ENCODE peak calls at places on chromosome 14, in five cellular contexts. J is neuronal stem cell, N is H9, G is IMR-90, M is mesendoderm. X is an unnamed sample.

GRCh38 chr14:57402173-57402852 is 11.9 kb downstream of the NAA30 start:
- DNase-seq in G (no peak), M (no peak), J (no peak), N (no peak), X (no peak)

GRCh38 chr14:73754911-73755360 is 40.8 kb upstream of the PNMA1 start:
- DNase-seq in J (no peak), M (no peak), N (peak), G (peak), X (no peak)

GRCh38 chr14:63394856-63395255 is 76.1 kb upstream of the GPHB5 start:
- DNase-seq in M (no peak), J (no peak), N (no peak), G (peak), X (peak)

GRCh38 chr14:59294662-59294992 is 106.2 kb downstream of the DAAM1 start:
- DNase-seq in G (peak), J (no peak), N (no peak), M (no peak), X (no peak)

GRCh38 chr14:90616313-90616712 is 199.9 kb downstream of the TTC7B start:
- DNase-seq in N (no peak), M (no peak), G (no peak), J (no peak), X (no peak)

GRCh38 chr14:103594265-103594664 is 31.5 kb downstream of the COA8 start:
- DNase-seq in M (peak), G (peak), J (peak), N (peak), X (peak)

GRCh38 chr14:85576161-85576560 is 46.2 kb downstream of the FLRT2 start:
- DNase-seq in N (no peak), J (no peak), M (no peak), G (peak), X (no peak)

GRCh38 chr14:64040044-64040443 is 187.2 kb downstream of the SYNE2 start:
- DNase-seq in J (no peak), G (peak), N (no peak), M (peak), X (no peak)

GRCh38 chr14:21748869-21749303 is 75.3 kb upstream of the OR4E1 start:
- DNase-seq in G (peak), N (peak), M (peak), J (peak), X (peak)

GRCh38 chr14:54529811-54530210 is 20.1 kb downstream of the CGRRF1 start:
- DNase-seq in N (no peak), G (peak), M (no peak), J (no peak), X (no peak)

GRCh38 chr14:27686137-27686536 is 1080.5 kb upstream of the FOXG1 start:
- DNase-seq in G (no peak), M (no peak), J (no peak), N (no peak), X (no peak)

GRCh38 chr14:23147676-23148075 is 28.6 kb upstream of the CEBPE start:
- DNase-seq in J (no peak), G (peak), N (no peak), M (no peak), X (no peak)

GRCh38 chr14:50064993-50065392 is 51.4 kb downstream of the VCPKMT start:
- DNase-seq in G (no peak), J (no peak), N (no peak), M (no peak), X (peak)

GRCh38 chr14:36588788-36589187 is 6.4 kb upstream of the NKX2-8 start:
- DNase-seq in M (no peak), J (no peak), G (no peak), N (no peak), X (no peak)

GRCh38 chr14:53934778-53935414 is 21.7 kb downstream of the BMP4 start:
- DNase-seq in N (no peak), M (no peak), G (no peak), J (no peak), X (no peak)

GRCh38 chr14:59427653-59428578 is 37.3 kb downstream of the GPR135 start:
- DNase-seq in J (no peak), G (no peak), N (no peak), M (no peak), X (no peak)

GRCh38 chr14:101590062-101590461 is 28.8 kb downstream of the DIO3 start:
- DNase-seq in J (no peak), N (no peak), M (no peak), G (no peak), X (no peak)

DNA sequence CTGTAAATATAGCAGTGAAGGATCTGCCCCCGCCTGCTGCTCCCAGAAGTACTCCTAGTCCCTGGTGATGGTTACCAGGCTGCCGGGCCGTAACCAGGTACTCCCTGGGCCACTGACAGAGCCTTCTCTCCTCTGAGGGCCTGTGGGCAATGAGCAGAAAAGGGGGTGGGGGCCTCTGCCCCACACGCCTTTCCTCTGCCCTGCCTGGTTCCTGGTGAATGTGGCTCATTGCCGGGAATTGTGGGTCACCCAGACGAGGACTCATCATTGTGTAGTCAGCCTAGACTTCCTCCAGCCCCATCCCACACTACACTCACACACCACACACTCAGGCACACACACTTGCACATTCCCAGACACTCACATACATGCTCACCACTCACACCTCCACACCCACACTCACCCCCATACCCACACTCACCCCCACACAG is 35.7 kb upstream of the ACTN1 start:
- DNase-seq in N (no peak), M (no peak), J (no peak), G (peak), X (no peak)
- H2BK5ac ChIP-seq in N (no peak), M (no peak), J (no peak), G (peak), X (no peak)

DNA sequence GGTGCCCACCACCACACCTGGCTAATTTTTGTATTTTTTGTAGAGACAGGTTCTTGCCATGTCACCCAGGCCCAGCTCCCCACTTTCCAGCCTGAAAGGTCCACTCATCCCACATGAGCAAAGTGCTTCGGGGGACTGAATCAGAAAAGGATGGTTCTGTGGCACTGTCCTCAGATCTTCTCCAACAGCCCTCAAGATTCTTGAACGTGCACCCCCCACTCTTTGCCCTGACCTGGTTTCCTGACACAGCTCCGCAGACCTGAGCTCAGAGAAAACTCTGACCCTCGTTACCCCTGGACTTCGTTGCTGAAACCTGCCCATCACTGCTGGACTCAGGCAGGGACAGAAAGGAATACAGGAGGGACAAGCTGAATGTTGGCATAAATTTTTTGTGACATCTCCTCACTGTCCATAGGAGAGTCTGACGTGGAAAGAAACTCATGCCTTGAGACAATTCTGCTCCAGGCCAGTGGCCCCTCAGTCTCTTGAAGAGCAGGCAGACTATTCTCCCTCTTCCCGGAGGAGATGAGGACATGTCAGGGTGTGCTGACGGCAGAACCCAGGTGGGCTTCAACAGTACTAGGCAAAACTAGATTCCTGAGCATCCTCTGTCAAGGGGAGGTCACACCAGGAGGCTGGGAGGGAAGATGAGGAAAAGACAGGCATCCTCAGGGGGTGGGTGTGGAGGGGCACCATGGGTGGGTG is 149.3 kb downstream of the DPF3 start:
- DNase-seq in M (no peak), J (no peak), G (no peak), N (no peak), X (no peak)
- H3K27ac ChIP-seq in M (no peak), J (no peak), G (no peak), N (no peak), X (no peak)

DNA sequence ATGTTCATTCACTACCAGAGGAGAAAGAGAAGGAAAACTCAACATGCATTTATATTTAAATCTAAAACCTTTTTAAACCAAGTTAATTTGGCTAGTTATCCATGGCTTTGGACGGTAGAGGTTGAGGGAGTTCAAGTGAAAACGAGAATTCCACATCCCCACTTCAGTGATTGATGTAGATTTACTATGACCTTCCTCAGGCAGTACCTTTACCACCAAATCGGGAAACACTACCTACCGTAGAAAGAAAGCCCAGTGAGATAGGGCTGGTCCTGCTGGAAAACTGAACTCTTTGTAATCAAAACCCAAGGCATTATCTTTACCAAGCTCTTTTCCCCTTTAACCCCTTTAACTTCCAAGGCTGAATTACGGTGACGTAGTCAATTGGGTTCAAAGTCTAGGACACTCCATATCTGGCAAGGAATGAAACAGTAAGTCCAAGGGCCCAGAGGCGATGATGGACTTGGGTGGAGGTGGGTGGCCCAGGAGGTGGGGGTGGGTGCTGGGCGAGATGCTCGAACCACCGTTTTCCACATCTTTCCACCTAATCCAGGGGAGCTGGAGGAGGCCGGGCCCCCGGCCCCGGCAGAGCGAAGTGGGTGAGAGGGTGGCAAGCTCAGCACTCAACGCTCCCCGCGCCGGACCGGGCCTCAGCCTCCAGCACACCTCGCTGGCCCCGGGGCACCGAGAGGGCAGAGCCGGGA is 618 bp downstream of the SEC23A start:
- DNase-seq in N (no peak), G (peak), J (no peak), M (peak), X (peak)
- H3K4ac ChIP-seq in N (no peak), G (peak), J (peak), M (peak), X (peak)

DNA sequence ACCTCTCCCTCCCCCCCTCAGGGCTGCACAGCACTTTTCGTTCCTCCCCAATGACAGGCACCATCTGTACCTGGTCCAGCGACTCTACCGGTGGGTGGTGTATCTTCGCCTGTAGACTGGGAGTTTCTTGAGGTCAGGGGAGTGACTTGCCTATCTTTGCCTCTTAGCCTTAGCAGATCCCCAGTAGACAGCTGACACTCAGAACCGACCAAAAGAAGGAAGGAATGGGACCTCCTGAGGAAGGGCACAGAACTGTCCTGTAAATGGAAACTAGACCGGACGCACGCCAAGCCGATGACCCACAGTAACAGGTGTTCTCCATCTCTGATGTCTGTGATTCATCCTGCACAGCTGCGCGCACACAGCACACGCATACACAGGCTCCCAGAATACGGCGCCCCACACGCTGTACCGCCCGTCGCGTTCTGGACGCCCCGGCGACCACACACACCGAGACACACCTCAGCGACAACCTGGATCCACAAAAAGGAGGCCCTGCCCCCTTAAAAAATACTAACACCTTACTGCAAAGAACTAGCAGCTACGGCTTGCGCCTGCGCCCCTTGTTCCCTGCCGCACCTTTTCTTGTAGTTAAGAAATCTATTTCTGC is 673 bp upstream of the TTC9 start:
- DNase-seq in G (peak), M (peak), N (peak), J (peak), X (peak)
- H2BK5ac ChIP-seq in G (no peak), M (no peak), N (no peak), J (no peak), X (no peak)

GRCh38 chr14:92513204-92513965 is at the start of gene RIN3:
- DNase-seq in J (peak), M (peak), N (peak), G (peak), X (peak)
- H3K27ac ChIP-seq in J (no peak), M (no peak), N (no peak), G (peak), X (peak)

DNA sequence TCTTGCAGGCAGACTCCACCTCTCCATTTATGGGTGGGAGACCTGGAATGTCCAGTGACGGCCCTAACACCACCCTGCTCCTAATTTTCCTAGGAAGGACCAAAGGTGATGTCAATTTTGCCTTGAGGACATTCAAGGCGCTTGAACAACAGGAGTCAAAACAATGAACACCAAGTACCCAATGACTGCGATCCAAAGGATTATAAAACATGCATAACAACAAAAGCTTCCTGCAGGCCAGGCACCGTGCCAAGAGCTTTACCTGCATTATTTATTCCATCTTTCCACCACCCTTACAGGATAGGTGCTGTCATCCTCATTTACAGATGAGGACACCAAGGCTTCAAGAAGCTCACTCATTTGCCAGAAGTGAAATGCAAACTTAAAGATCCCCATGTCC is 15.2 kb upstream of the FOXN3 start:
- DNase-seq in M (no peak), J (no peak), G (no peak), N (no peak), X (no peak)
- H3K4ac ChIP-seq in M (no peak), J (no peak), G (peak), N (no peak), X (no peak)

DNA sequence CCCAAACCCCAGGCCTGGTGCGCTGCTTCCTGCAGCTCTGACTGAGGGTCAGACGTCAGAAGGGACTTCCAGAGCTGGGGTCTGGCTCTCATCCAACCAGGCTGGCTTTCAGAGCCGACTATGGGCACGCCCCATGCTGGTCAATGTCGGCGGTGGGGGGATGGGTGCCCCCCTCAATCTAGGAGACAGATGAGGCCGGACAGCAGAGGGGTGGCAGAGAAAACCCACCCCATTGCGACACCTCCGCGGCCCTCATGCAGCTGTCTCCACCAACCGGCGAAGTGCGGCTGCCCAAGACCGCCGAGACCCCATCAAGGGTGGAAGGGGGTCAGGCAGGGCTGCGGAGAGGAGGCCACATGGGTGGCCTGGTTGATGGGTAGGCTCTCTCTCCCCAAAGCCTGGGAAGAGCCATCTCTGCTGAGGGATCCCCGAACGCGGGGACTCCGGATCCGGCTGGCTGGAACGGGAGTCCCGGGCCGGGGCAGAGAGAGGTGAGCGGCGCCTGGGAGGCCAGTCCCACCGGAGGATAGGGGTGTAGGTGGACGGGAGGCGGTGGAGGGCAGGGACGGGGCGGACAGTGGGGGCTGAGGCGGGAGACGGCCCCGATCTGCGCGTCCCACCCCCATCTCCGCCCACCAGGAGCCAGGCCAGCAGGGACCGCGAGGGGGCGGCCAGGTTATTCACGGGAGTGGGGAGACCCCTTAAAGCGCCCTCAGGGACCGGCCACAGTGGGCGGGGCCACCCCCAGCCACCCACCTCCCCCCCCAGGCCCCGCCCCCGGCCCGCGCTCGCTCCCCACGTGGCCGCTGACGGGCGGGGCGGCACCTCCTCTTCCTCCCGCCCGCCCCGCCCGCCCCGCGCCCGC is at the start of gene INF2:
- DNase-seq in N (peak), M (peak), J (peak), G (peak), X (peak)
- H2BK5ac ChIP-seq in N (no peak), M (peak), J (peak), G (peak), X (peak)

X was measured in trophoblast cell.